ENCODE peak calls at places on chromosomes 6 and 20, in ten cellular contexts. T is foreskin fibroblast, E is PC-9, P is progenitor cell of endocrine pancreas, R is AG04450, G is WTC11, H is lower lobe of right lung, S is fibroblast of the aortic adventitia, B is natural killer cell, M is BJ. I is an unnamed sample.

GRCh38 chr6:41505084-41506049 is 40.8 kb upstream of the FOXP4 start:
- DNase-seq in T (peak; percentile 38), E (no peak), P (no peak), R (peak; percentile 66), G (peak; percentile 61), H (peak; percentile 70), S (peak; percentile 87), B (no peak), M (peak; percentile 62), I (no peak)

GRCh38 chr6:31572041-31572911 is at the start of gene LTA:
- DNase-seq in T (no peak), E (no peak), P (no peak), R (no peak), G (no peak), H (no peak), S (no peak), B (no peak), M (no peak), I (no peak)

GRCh38 chr6:88869263-88870023 is 94.0 kb downstream of the RNGTT start:
- DNase-seq in T (peak; percentile 17), E (no peak), P (no peak), R (peak; percentile 36), G (no peak), H (no peak), S (peak; percentile 27), B (no peak), M (peak; percentile 42), I (no peak)

GRCh38 chr20:58040447-58041290 is 187.8 kb downstream of the ANKRD60 start:
- DNase-seq in T (no peak), E (no peak), P (no peak), R (no peak), G (no peak), H (no peak), S (no peak), B (no peak), M (no peak), I (no peak)

GRCh38 chr20:750801-751200 is 17.5 kb downstream of the SLC52A3 start:
- DNase-seq in T (no peak), E (no peak), P (no peak), R (no peak), G (no peak), H (no peak), S (no peak), B (no peak), M (no peak), I (no peak)

GRCh38 chr6:133551847-133552331 is 310.7 kb downstream of the EYA4 start:
- DNase-seq in T (peak; percentile 97), E (no peak), P (no peak), R (peak; percentile 99), G (no peak), H (peak; percentile 66), S (peak; percentile 98), B (no peak), M (peak; percentile 93), I (no peak)

GRCh38 chr6:6610031-6610591 is 21.6 kb downstream of the LY86 start:
- DNase-seq in T (no peak), E (no peak), P (no peak), R (no peak), G (no peak), H (no peak), S (no peak), B (peak; percentile 51), M (no peak), I (peak; percentile 57)

GRCh38 chr6:146891615-146892265 is 293.0 kb downstream of the ADGB start:
- DNase-seq in T (no peak), E (no peak), P (no peak), R (no peak), G (no peak), H (no peak), S (peak; percentile 7), B (no peak), M (no peak), I (no peak)

GRCh38 chr6:33967966-33968724 is 164.3 kb upstream of the MLN start:
- DNase-seq in T (peak; percentile 6), E (no peak), P (no peak), R (no peak), G (peak; percentile 62), H (no peak), S (no peak), B (no peak), M (peak; percentile 40), I (peak; percentile 5)

DNA sequence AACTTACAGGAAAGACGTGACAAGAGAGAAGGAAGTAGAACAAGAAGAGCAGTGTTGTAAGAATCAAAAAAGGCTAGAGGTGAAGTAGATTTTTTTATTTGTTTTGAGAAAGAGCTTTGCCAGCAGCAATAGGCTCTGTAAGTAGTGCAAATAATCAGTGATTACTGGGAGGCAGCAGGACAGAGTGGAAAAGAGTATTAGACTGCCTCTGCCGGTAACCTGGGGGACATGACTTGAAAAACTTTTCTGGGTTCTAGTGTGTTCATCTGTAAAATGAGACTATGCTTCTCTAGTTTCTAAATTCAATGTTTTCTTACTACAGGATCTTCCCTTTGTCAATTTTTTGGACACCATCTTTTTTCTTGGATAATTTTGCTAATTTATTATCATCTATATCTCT is 5.8 kb upstream of the IRAK1BP1 start:
- DNase-seq in T (no peak), E (no peak), P (no peak), R (no peak), G (no peak), H (no peak), S (no peak), B (no peak), M (no peak), I (no peak)
- TF ChIP-seq CTCF in T (peak; percentile 5), E (no peak), P (peak; percentile 18), R (no peak), G (no peak), H (no peak), S (no peak), B (no peak), M (no peak), I (no peak)

DNA sequence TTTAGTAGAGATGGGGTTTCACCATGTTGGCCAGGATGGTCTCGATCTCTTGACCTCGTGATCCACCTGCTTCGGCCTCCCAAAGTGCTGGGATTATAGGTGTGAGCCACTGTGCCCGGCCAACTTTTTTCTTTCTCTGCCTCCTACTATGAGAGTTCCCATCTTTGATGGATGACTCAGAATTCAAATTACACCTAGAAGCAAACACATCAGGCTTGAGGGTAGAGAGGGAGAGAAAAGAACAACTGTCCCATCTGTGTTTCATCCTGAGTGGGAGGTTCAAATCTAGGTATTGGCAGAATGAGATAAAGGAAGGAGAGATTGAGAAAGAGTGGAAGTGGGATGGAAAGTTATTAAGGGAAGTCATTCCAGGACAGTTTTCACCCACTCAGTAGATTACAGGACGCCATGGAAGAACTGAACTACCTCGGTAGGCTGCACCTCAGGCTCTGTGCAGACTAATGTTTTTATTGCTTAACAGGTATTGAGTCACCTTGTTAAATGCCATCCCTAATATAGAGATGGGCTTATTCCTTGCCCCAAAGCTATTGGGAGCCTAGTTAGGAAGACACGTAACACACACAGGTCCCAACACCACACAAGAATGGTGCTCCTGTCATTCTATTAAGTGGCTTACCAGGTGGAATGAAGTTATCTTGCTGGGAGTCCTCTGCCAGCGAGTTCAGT is 275.7 kb downstream of the SOX4 start:
- DNase-seq in T (no peak), E (no peak), P (no peak), R (no peak), G (no peak), H (no peak), S (no peak), B (no peak), M (no peak), I (no peak)
- TF ChIP-seq CTCF in T (no peak), E (no peak), P (no peak), R (no peak), G (no peak), H (no peak), S (no peak), B (no peak), M (no peak), I (no peak)

GRCh38 chr6:136338486-136338885 is 48.8 kb upstream of the BCLAF1 start:
- DNase-seq in T (no peak), E (no peak), P (no peak), R (no peak), G (no peak), H (no peak), S (no peak), B (no peak), M (no peak), I (no peak)
- TF ChIP-seq CTCF in T (no peak), E (no peak), P (peak; percentile 14), R (no peak), G (no peak), H (no peak), S (no peak), B (no peak), M (peak; percentile 13), I (no peak)

GRCh38 chr6:127462391-127462790 is 3.2 kb upstream of the KIAA0408 start:
- DNase-seq in T (no peak), E (no peak), P (no peak), R (no peak), G (no peak), H (no peak), S (no peak), B (no peak), M (no peak), I (no peak)
- TF ChIP-seq CTCF in T (no peak), E (no peak), P (no peak), R (no peak), G (no peak), H (no peak), S (no peak), B (no peak), M (no peak), I (no peak)

GRCh38 chr6:120147218-120147871 is 797.8 kb upstream of the MAN1A1 start:
- DNase-seq in T (no peak), E (no peak), P (no peak), R (no peak), G (peak; percentile 22), H (no peak), S (no peak), B (no peak), M (no peak), I (no peak)
- TF ChIP-seq CTCF in T (no peak), E (peak; percentile 64), P (no peak), R (no peak), G (peak; percentile 29), H (no peak), S (no peak), B (no peak), M (no peak), I (no peak)

DNA sequence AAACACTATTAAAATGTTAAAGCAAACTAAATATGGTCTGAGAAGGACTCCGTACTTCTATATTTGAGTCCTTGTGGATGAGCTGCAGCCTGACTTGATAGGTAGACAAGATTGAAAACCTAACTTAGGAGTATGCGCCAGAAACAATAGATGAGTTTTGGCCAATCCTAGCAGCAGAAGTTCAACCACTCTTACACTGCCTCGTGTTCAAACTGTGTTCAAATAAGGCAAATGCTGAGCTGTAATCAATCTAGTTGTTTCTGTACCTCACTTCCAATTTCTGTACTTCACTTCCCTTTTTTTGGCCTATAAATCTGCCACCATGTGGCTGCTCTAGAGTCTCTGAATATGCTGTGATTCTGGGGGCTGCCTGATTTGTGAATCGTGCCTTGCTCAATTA is 13.2 kb upstream of the SERINC1 start:
- DNase-seq in T (no peak), E (no peak), P (no peak), R (no peak), G (no peak), H (no peak), S (no peak), B (no peak), M (no peak), I (no peak)
- TF ChIP-seq CTCF in T (no peak), E (no peak), P (no peak), R (no peak), G (no peak), H (no peak), S (no peak), B (no peak), M (no peak), I (no peak)

I was measured in CD14-positive monocyte.